ENCODE peak calls at places on chromosomes 16 and 17, in nine cellular contexts. One of them, this sample, is unnamed.

GRCh38 chr16:68076560-68076959 is 8.6 kb upstream of the NFATC3 start:
- DNase-seq in stimulated activated effector memory CD8-positive, alpha-beta T cell treated with anti-CD3 and anti-CD28 coated beads, Interleukin-12 subunit alpha, Interleukin-12 subunit beta, amount 100 ng/mL, for 72 hours: no peak
- DNase-seq in ecto neural progenitor cell: no peak
- DNase-seq in C1 segment of cervical spinal cord: no peak
- DNase-seq in activated T-cell treated with anti-CD3 and anti-CD28 coated beads, Interleukin-2, amount 50 U/mL, for 72 hours: no peak
- DNase-seq in cardiac fibroblast: no peak
- DNase-seq in HuH-7.5: no peak
- DNase-seq in fibroblast of the conjunctiva: no peak
- DNase-seq in A549: no peak
- DNase-seq in this sample: no peak

GRCh38 chr16:85309656-85310587 is 197.7 kb upstream of the CIBAR2 start:
- DNase-seq in A549: no peak
- DNase-seq in activated T-cell treated with anti-CD3 and anti-CD28 coated beads, Interleukin-2, amount 50 U/mL, for 72 hours: peak; percentile 15
- DNase-seq in ecto neural progenitor cell: no peak
- DNase-seq in cardiac fibroblast: no peak
- DNase-seq in fibroblast of the conjunctiva: no peak
- DNase-seq in stimulated activated effector memory CD8-positive, alpha-beta T cell treated with anti-CD3 and anti-CD28 coated beads, Interleukin-12 subunit alpha, Interleukin-12 subunit beta, amount 100 ng/mL, for 72 hours: no peak
- DNase-seq in C1 segment of cervical spinal cord: peak; percentile 81
- DNase-seq in HuH-7.5: no peak
- DNase-seq in this sample: peak; percentile 37

GRCh38 chr16:82432261-82432660 is 194.5 kb upstream of the CDH13 start:
- DNase-seq in ecto neural progenitor cell: no peak
- DNase-seq in activated T-cell treated with anti-CD3 and anti-CD28 coated beads, Interleukin-2, amount 50 U/mL, for 72 hours: no peak
- DNase-seq in cardiac fibroblast: no peak
- DNase-seq in fibroblast of the conjunctiva: no peak
- DNase-seq in C1 segment of cervical spinal cord: no peak
- DNase-seq in stimulated activated effector memory CD8-positive, alpha-beta T cell treated with anti-CD3 and anti-CD28 coated beads, Interleukin-12 subunit alpha, Interleukin-12 subunit beta, amount 100 ng/mL, for 72 hours: no peak
- DNase-seq in A549: no peak
- DNase-seq in HuH-7.5: no peak
- DNase-seq in this sample: no peak

GRCh38 chr16:84884311-84885023 is 64.7 kb downstream of the CRISPLD2 start:
- DNase-seq in fibroblast of the conjunctiva: no peak
- DNase-seq in HuH-7.5: no peak
- DNase-seq in activated T-cell treated with anti-CD3 and anti-CD28 coated beads, Interleukin-2, amount 50 U/mL, for 72 hours: no peak
- DNase-seq in C1 segment of cervical spinal cord: no peak
- DNase-seq in A549: no peak
- DNase-seq in stimulated activated effector memory CD8-positive, alpha-beta T cell treated with anti-CD3 and anti-CD28 coated beads, Interleukin-12 subunit alpha, Interleukin-12 subunit beta, amount 100 ng/mL, for 72 hours: no peak
- DNase-seq in cardiac fibroblast: peak; percentile 12
- DNase-seq in ecto neural progenitor cell: peak; percentile 64
- DNase-seq in this sample: no peak

GRCh38 chr16:15857779-15858560 is 1.1 kb upstream of the MYH11 start:
- DNase-seq in stimulated activated effector memory CD8-positive, alpha-beta T cell treated with anti-CD3 and anti-CD28 coated beads, Interleukin-12 subunit alpha, Interleukin-12 subunit beta, amount 100 ng/mL, for 72 hours: no peak
- DNase-seq in cardiac fibroblast: peak; percentile 31
- DNase-seq in HuH-7.5: no peak
- DNase-seq in A549: no peak
- DNase-seq in activated T-cell treated with anti-CD3 and anti-CD28 coated beads, Interleukin-2, amount 50 U/mL, for 72 hours: no peak
- DNase-seq in fibroblast of the conjunctiva: no peak
- DNase-seq in C1 segment of cervical spinal cord: no peak
- DNase-seq in ecto neural progenitor cell: peak; percentile 75
- DNase-seq in this sample: no peak

GRCh38 chr17:41967141-41967920 is 736 bp downstream of the CNP start:
- DNase-seq in cardiac fibroblast: peak; percentile 30
- DNase-seq in HuH-7.5: peak; percentile 31
- DNase-seq in A549: no peak
- DNase-seq in fibroblast of the conjunctiva: no peak
- DNase-seq in ecto neural progenitor cell: no peak
- DNase-seq in C1 segment of cervical spinal cord: peak; percentile 73
- DNase-seq in stimulated activated effector memory CD8-positive, alpha-beta T cell treated with anti-CD3 and anti-CD28 coated beads, Interleukin-12 subunit alpha, Interleukin-12 subunit beta, amount 100 ng/mL, for 72 hours: peak; percentile 78
- DNase-seq in activated T-cell treated with anti-CD3 and anti-CD28 coated beads, Interleukin-2, amount 50 U/mL, for 72 hours: peak; percentile 58
- DNase-seq in this sample: no peak

GRCh38 chr17:17313350-17313991 is 10.3 kb downstream of the NT5M start:
- DNase-seq in A549: peak; percentile 71
- DNase-seq in cardiac fibroblast: peak; percentile 36
- DNase-seq in stimulated activated effector memory CD8-positive, alpha-beta T cell treated with anti-CD3 and anti-CD28 coated beads, Interleukin-12 subunit alpha, Interleukin-12 subunit beta, amount 100 ng/mL, for 72 hours: peak; percentile 70
- DNase-seq in ecto neural progenitor cell: peak; percentile 56
- DNase-seq in C1 segment of cervical spinal cord: no peak
- DNase-seq in activated T-cell treated with anti-CD3 and anti-CD28 coated beads, Interleukin-2, amount 50 U/mL, for 72 hours: peak; percentile 77
- DNase-seq in HuH-7.5: peak; percentile 66
- DNase-seq in fibroblast of the conjunctiva: no peak
- DNase-seq in this sample: peak; percentile 70

GRCh38 chr17:36878216-36878615 is 59.1 kb upstream of the LHX1 start:
- DNase-seq in cardiac fibroblast: no peak
- DNase-seq in A549: no peak
- DNase-seq in C1 segment of cervical spinal cord: no peak
- DNase-seq in stimulated activated effector memory CD8-positive, alpha-beta T cell treated with anti-CD3 and anti-CD28 coated beads, Interleukin-12 subunit alpha, Interleukin-12 subunit beta, amount 100 ng/mL, for 72 hours: no peak
- DNase-seq in activated T-cell treated with anti-CD3 and anti-CD28 coated beads, Interleukin-2, amount 50 U/mL, for 72 hours: no peak
- DNase-seq in ecto neural progenitor cell: no peak
- DNase-seq in HuH-7.5: no peak
- DNase-seq in fibroblast of the conjunctiva: no peak
- DNase-seq in this sample: no peak

GRCh38 chr17:14510136-14510535 is 209.3 kb downstream of the HS3ST3B1 start:
- DNase-seq in C1 segment of cervical spinal cord: no peak
- DNase-seq in activated T-cell treated with anti-CD3 and anti-CD28 coated beads, Interleukin-2, amount 50 U/mL, for 72 hours: no peak
- DNase-seq in stimulated activated effector memory CD8-positive, alpha-beta T cell treated with anti-CD3 and anti-CD28 coated beads, Interleukin-12 subunit alpha, Interleukin-12 subunit beta, amount 100 ng/mL, for 72 hours: no peak
- DNase-seq in ecto neural progenitor cell: no peak
- DNase-seq in cardiac fibroblast: no peak
- DNase-seq in fibroblast of the conjunctiva: no peak
- DNase-seq in HuH-7.5: no peak
- DNase-seq in A549: no peak
- DNase-seq in this sample: no peak

GRCh38 chr16:871562-872330 is 71.2 kb upstream of the GNG13 start:
- DNase-seq in ecto neural progenitor cell: no peak
- DNase-seq in fibroblast of the conjunctiva: no peak
- DNase-seq in C1 segment of cervical spinal cord: no peak
- DNase-seq in HuH-7.5: no peak
- DNase-seq in activated T-cell treated with anti-CD3 and anti-CD28 coated beads, Interleukin-2, amount 50 U/mL, for 72 hours: no peak
- DNase-seq in cardiac fibroblast: no peak
- DNase-seq in stimulated activated effector memory CD8-positive, alpha-beta T cell treated with anti-CD3 and anti-CD28 coated beads, Interleukin-12 subunit alpha, Interleukin-12 subunit beta, amount 100 ng/mL, for 72 hours: no peak
- DNase-seq in A549: no peak
- DNase-seq in this sample: no peak

GRCh38 chr17:7466644-7467341 is 12.6 kb downstream of the ZBTB4 start:
- DNase-seq in stimulated activated effector memory CD8-positive, alpha-beta T cell treated with anti-CD3 and anti-CD28 coated beads, Interleukin-12 subunit alpha, Interleukin-12 subunit beta, amount 100 ng/mL, for 72 hours: no peak
- DNase-seq in C1 segment of cervical spinal cord: no peak
- DNase-seq in HuH-7.5: no peak
- DNase-seq in cardiac fibroblast: peak; percentile 78
- DNase-seq in A549: no peak
- DNase-seq in activated T-cell treated with anti-CD3 and anti-CD28 coated beads, Interleukin-2, amount 50 U/mL, for 72 hours: no peak
- DNase-seq in fibroblast of the conjunctiva: peak; percentile 38
- DNase-seq in ecto neural progenitor cell: no peak
- DNase-seq in this sample: no peak

GRCh38 chr17:8963665-8964258 is 1.7 kb downstream of the PIK3R5 start:
- DNase-seq in A549: no peak
- DNase-seq in stimulated activated effector memory CD8-positive, alpha-beta T cell treated with anti-CD3 and anti-CD28 coated beads, Interleukin-12 subunit alpha, Interleukin-12 subunit beta, amount 100 ng/mL, for 72 hours: peak; percentile 56
- DNase-seq in cardiac fibroblast: no peak
- DNase-seq in C1 segment of cervical spinal cord: no peak
- DNase-seq in ecto neural progenitor cell: no peak
- DNase-seq in activated T-cell treated with anti-CD3 and anti-CD28 coated beads, Interleukin-2, amount 50 U/mL, for 72 hours: peak; percentile 30
- DNase-seq in HuH-7.5: no peak
- DNase-seq in fibroblast of the conjunctiva: no peak
- DNase-seq in this sample: no peak

GRCh38 chr17:46819906-46820351 is 1.4 kb upstream of the WNT3 start:
- DNase-seq in C1 segment of cervical spinal cord: no peak
- DNase-seq in cardiac fibroblast: no peak
- DNase-seq in stimulated activated effector memory CD8-positive, alpha-beta T cell treated with anti-CD3 and anti-CD28 coated beads, Interleukin-12 subunit alpha, Interleukin-12 subunit beta, amount 100 ng/mL, for 72 hours: no peak
- DNase-seq in HuH-7.5: no peak
- DNase-seq in A549: no peak
- DNase-seq in ecto neural progenitor cell: peak; percentile 86
- DNase-seq in fibroblast of the conjunctiva: no peak
- DNase-seq in activated T-cell treated with anti-CD3 and anti-CD28 coated beads, Interleukin-2, amount 50 U/mL, for 72 hours: no peak
- DNase-seq in this sample: no peak

GRCh38 chr16:72832640-72833039 is 215.3 kb downstream of the ZFHX3 start:
- DNase-seq in cardiac fibroblast: peak; percentile 82
- DNase-seq in A549: peak; percentile 71
- DNase-seq in activated T-cell treated with anti-CD3 and anti-CD28 coated beads, Interleukin-2, amount 50 U/mL, for 72 hours: peak; percentile 76
- DNase-seq in C1 segment of cervical spinal cord: peak; percentile 49
- DNase-seq in fibroblast of the conjunctiva: peak; percentile 73
- DNase-seq in ecto neural progenitor cell: peak; percentile 89
- DNase-seq in HuH-7.5: peak; percentile 74
- DNase-seq in stimulated activated effector memory CD8-positive, alpha-beta T cell treated with anti-CD3 and anti-CD28 coated beads, Interleukin-12 subunit alpha, Interleukin-12 subunit beta, amount 100 ng/mL, for 72 hours: peak; percentile 83
- DNase-seq in this sample: peak; percentile 64

GRCh38 chr17:794876-795275 is 12.7 kb downstream of the MRM3 start:
- DNase-seq in ecto neural progenitor cell: peak; percentile 91
- DNase-seq in stimulated activated effector memory CD8-positive, alpha-beta T cell treated with anti-CD3 and anti-CD28 coated beads, Interleukin-12 subunit alpha, Interleukin-12 subunit beta, amount 100 ng/mL, for 72 hours: no peak
- DNase-seq in activated T-cell treated with anti-CD3 and anti-CD28 coated beads, Interleukin-2, amount 50 U/mL, for 72 hours: peak; percentile 40
- DNase-seq in fibroblast of the conjunctiva: peak; percentile 72
- DNase-seq in A549: peak; percentile 79
- DNase-seq in cardiac fibroblast: peak; percentile 82
- DNase-seq in HuH-7.5: peak; percentile 36
- DNase-seq in C1 segment of cervical spinal cord: peak; percentile 66
- DNase-seq in this sample: peak; percentile 39

GRCh38 chr16:25013751-25014499 is 1.2 kb downstream of the ARHGAP17 start:
- DNase-seq in ecto neural progenitor cell: no peak
- DNase-seq in stimulated activated effector memory CD8-positive, alpha-beta T cell treated with anti-CD3 and anti-CD28 coated beads, Interleukin-12 subunit alpha, Interleukin-12 subunit beta, amount 100 ng/mL, for 72 hours: no peak
- DNase-seq in activated T-cell treated with anti-CD3 and anti-CD28 coated beads, Interleukin-2, amount 50 U/mL, for 72 hours: no peak
- DNase-seq in A549: no peak
- DNase-seq in cardiac fibroblast: no peak
- DNase-seq in fibroblast of the conjunctiva: no peak
- DNase-seq in HuH-7.5: no peak
- DNase-seq in C1 segment of cervical spinal cord: no peak
- DNase-seq in this sample: no peak

GRCh38 chr17:68533887-68534700 is 21.9 kb downstream of the PRKAR1A start:
- DNase-seq in fibroblast of the conjunctiva: peak; percentile 68
- DNase-seq in cardiac fibroblast: peak; percentile 54
- DNase-seq in ecto neural progenitor cell: no peak
- DNase-seq in A549: peak; percentile 39
- DNase-seq in C1 segment of cervical spinal cord: no peak
- DNase-seq in stimulated activated effector memory CD8-positive, alpha-beta T cell treated with anti-CD3 and anti-CD28 coated beads, Interleukin-12 subunit alpha, Interleukin-12 subunit beta, amount 100 ng/mL, for 72 hours: no peak
- DNase-seq in activated T-cell treated with anti-CD3 and anti-CD28 coated beads, Interleukin-2, amount 50 U/mL, for 72 hours: no peak
- DNase-seq in HuH-7.5: no peak
- DNase-seq in this sample: no peak

This sample was measured in stimulated activated naive CD8-positive, alpha-beta T cell treated with anti-CD3 and anti-CD28 coated beads, Interleukin-15, amount 100 ng/mL, for 72 hours.